ENCODE peak calls at places on chromosome 21, in eight cellular contexts. V is GM23248, H is IMR-90, Z is neural progenitor cell, R is GM12878, Y is HepG2, X is PC-3, O is fibroblast of lung. S is an unnamed sample.
A peak's percentile ranks its signal among the peaks of the same experiment; 100 is the strongest.

GRCh38 chr21:36589352-36589971 is 109.5 kb upstream of the SIM2 start:
- DNase-seq in V (peak; percentile 67), H (peak; percentile 27), Z (peak; percentile 19), R (peak; percentile 16), Y (peak; percentile 15), X (peak; percentile 70), O (peak; percentile 13), S (peak; percentile 8)

GRCh38 chr21:38743772-38744529 is 61.8 kb upstream of the ETS2 start:
- DNase-seq in V (no peak), H (no peak), Z (no peak), R (no peak), Y (no peak), X (no peak), O (no peak), S (no peak)

GRCh38 chr21:29074783-29075182 is 1.3 kb upstream of the CCT8 start:
- DNase-seq in V (no peak), H (no peak), Z (no peak), R (no peak), Y (no peak), X (no peak), O (no peak), S (no peak)

GRCh38 chr21:45555251-45555556 is 13.0 kb upstream of the SLC19A1 start:
- DNase-seq in V (no peak), H (peak; percentile 30), Z (no peak), R (no peak), Y (no peak), X (no peak), O (no peak), S (peak; percentile 84)

GRCh38 chr21:25960423-25960822 is 210.1 kb downstream of the APP start:
- DNase-seq in V (no peak), H (no peak), Z (peak; percentile 78), R (no peak), Y (no peak), X (no peak), O (no peak), S (no peak)

GRCh38 chr21:45542667-45543370 is 579 bp upstream of the SLC19A1 start:
- DNase-seq in V (peak; percentile 19), H (no peak), Z (no peak), R (no peak), Y (no peak), X (no peak), O (no peak), S (peak; percentile 14)

GRCh38 chr21:15222711-15223110 is 157.9 kb upstream of the NRIP1 start:
- DNase-seq in V (peak; percentile 77), H (no peak), Z (no peak), R (no peak), Y (no peak), X (peak; percentile 42), O (no peak), S (no peak)

GRCh38 chr21:37717534-37717933 is 198.7 kb downstream of the KCNJ6 start:
- DNase-seq in V (no peak), H (no peak), Z (no peak), R (no peak), Y (no peak), X (peak; percentile 27), O (no peak), S (no peak)

GRCh38 chr21:35922618-35923017 is 137.7 kb downstream of the SETD4 start:
- DNase-seq in V (peak; percentile 49), H (peak; percentile 83), Z (no peak), R (no peak), Y (no peak), X (peak; percentile 59), O (peak; percentile 59), S (no peak)

GRCh38 chr21:37412603-37413360 is 46.2 kb downstream of the DYRK1A start:
- DNase-seq in V (peak; percentile 83), H (peak; percentile 75), Z (no peak), R (no peak), Y (no peak), X (no peak), O (peak; percentile 66), S (peak; percentile 84)

GRCh38 chr21:25735895-25736597 is 1.3 kb downstream of the GABPA start:
- DNase-seq in V (peak; percentile 49), H (peak; percentile 42), Z (peak; percentile 29), R (no peak), Y (peak; percentile 21), X (peak; percentile 9), O (peak; percentile 50), S (peak; percentile 70)

GRCh38 chr21:26026113-26026512 is 144.5 kb downstream of the APP start:
- DNase-seq in V (no peak), H (no peak), Z (no peak), R (no peak), Y (no peak), X (no peak), O (no peak), S (no peak)

GRCh38 chr21:35932232-35932911 is 128.0 kb downstream of the SETD4 start:
- DNase-seq in V (peak; percentile 91), H (peak; percentile 95), Z (no peak), R (peak; percentile 36), Y (no peak), X (peak; percentile 90), O (peak; percentile 91), S (peak; percentile 83)

GRCh38 chr21:14888202-14888601 is 176.6 kb downstream of the NRIP1 start:
- DNase-seq in V (no peak), H (no peak), Z (no peak), R (no peak), Y (no peak), X (no peak), O (no peak), S (no peak)

GRCh38 chr21:24255591-24255990 is 1351.7 kb downstream of the MRPL39 start:
- DNase-seq in V (no peak), H (no peak), Z (no peak), R (no peak), Y (no peak), X (no peak), O (no peak), S (no peak)

GRCh38 chr21:46111857-46112730 is 14.2 kb downstream of the COL6A2 start:
- DNase-seq in V (no peak), H (no peak), Z (no peak), R (no peak), Y (no peak), X (no peak), O (no peak), S (no peak)

DNA sequence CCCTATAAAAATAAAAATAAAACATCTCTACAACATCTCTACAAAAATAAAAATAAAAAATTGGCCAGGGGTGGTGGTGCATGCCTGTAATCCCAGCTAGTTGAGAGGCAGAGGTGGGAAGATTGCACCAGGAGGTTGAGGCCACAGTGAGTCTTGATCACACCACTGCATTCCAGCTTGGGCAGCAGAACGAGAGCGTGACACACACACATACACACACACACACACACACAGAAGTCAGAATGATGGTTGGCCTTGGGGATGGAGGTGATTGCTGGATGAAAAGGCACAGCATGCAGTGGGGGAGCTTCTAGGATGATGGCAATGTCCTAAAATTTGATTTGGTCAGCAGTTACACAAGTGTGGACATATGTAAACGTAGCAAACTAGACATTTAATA is 69.7 kb upstream of the SOD1 start:
- DNase-seq in V (no peak), H (no peak), Z (no peak), R (no peak), Y (no peak), X (no peak), O (no peak), S (no peak)
- H3K4me1 ChIP-seq in V (no peaks in the 10 kb centered on the region), H (no peaks in the 10 kb centered on the region), Z (peaks cover 11% of the 10 kb centered on the region), R (no peaks in the 10 kb centered on the region), Y (peaks cover 13% of the 10 kb centered on the region), X (no peaks in the 10 kb centered on the region), O (no peaks in the 10 kb centered on the region), S (no peaks in the 10 kb centered on the region)

GRCh38 chr21:42393443-42393950 is 2.4 kb downstream of the TMPRSS3 start:
- DNase-seq in V (no peak), H (no peak), Z (no peak), R (no peak), Y (no peak), X (no peak), O (no peak), S (no peak)
- H3K4me3 ChIP-seq in V (no peak overlapping the region), H (no peak overlapping the region), Z (no peak overlapping the region), R (peak overlapping the region; percentile 33), Y (no peak overlapping the region), X (no peak overlapping the region), O (no peak overlapping the region), S (no peak overlapping the region)

DNA sequence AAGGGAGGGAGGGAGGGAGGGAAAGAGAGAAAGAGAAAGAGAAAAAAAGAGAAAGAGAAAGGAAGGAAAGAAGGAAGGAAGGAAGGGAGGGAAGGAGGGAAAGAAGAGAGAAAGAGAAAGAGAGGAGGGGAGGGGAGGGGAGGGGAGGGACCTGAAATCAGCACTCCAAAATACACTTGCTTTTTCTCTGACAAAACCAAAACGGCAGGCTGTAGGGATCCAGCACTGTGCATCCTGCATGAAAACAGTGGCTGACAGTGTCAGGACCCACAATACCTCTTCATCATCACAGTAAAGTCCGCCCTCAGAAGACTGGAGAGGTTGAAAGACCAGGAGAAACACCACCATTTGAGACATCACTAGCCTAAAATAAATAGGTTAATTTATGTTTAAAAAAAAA is 156.0 kb upstream of the SOD1 start:
- DNase-seq in V (no peak), H (no peak), Z (no peak), R (no peak), Y (no peak), X (no peak), O (no peak), S (no peak)
- H3K9ac ChIP-seq in V (no peak overlapping the region), H (no peak overlapping the region), Z (no peak overlapping the region), R (no peak overlapping the region), Y (no peak overlapping the region), X (no peak overlapping the region), O (no peak overlapping the region), S (no peak overlapping the region)

GRCh38 chr21:34808569-34809204 is 139.9 kb downstream of the CLIC6 start:
- DNase-seq in V (peak; percentile 91), H (peak; percentile 88), Z (no peak), R (no peak), Y (no peak), X (no peak), O (peak; percentile 90), S (peak; percentile 55)

GRCh38 chr21:34805157-34805556 is 136.4 kb downstream of the CLIC6 start:
- DNase-seq in V (no peak), H (no peak), Z (no peak), R (no peak), Y (no peak), X (no peak), O (no peak), S (no peak)

GRCh38 chr21:34807881-34808568 is 139.2 kb downstream of the CLIC6 start:
- DNase-seq in V (peak; percentile 97), H (peak; percentile 94), Z (no peak), R (no peak), Y (no peak), X (peak; percentile 87), O (peak; percentile 94), S (peak; percentile 94)

GRCh38 chr21:34806423-34806822 is 137.6 kb downstream of the CLIC6 start:
- DNase-seq in V (no peak), H (no peak), Z (no peak), R (no peak), Y (no peak), X (no peak), O (no peak), S (no peak)

DNA sequence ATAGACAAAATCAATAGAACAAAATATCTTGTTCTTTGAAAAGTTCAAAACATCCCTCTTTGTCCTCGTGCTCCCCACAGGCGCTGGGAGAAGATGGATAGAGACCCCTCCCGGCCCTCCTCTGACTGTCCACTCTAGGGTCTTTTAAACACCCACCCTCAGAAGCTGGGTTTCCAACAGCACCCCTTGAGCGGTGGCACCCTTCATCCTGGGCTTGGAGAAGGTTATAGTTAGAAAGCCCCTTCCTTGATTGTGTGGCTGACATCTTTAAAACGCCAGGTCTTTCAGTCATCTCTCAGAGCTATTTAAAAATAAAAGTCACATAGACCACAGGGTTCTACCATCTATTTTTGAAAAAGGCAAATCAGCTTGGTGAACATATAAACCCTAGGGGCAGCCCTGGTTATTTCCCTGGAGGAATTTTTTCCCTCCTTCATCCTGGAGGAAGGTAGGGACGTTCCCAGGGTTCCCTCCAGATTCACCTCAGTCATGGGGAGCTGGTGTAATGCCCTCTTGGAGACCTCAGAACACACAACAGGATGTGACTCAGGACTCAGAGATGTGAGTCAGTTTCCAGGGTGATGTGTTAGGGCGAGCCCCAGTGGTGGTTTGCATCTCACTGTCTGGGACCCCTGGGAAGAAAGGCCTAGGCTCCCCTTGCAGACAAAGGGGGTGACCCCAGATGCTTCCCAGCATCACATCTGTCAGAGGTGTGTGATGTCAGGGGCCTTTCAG is 138.5 kb downstream of the CLIC6 start:
- DNase-seq in V (peak; percentile 97), H (peak; percentile 97), Z (no peak), R (no peak), Y (no peak), X (peak; percentile 89), O (peak; percentile 97), S (peak; percentile 74)
- H3K4me1 ChIP-seq in V (peaks cover 54% of the 10 kb centered on the region), H (peaks cover 44% of the 10 kb centered on the region), Z (peaks cover 8% of the 10 kb centered on the region), R (peaks cover 24% of the 10 kb centered on the region), Y (peaks cover 40% of the 10 kb centered on the region), X (peaks cover 64% of the 10 kb centered on the region), O (peaks cover 47% of the 10 kb centered on the region), S (peaks cover 49% of the 10 kb centered on the region)